ENCODE peak calls at places on chromosomes 13 and 19, in ten cellular contexts. G is A549; P is fibroblast of lung; J is lung; W is heart right ventricle; Z is naive thymus-derived CD4-positive, alpha-beta T cell; T is testis; V is cardiac muscle cell; F is tibial artery; A is endodermal cell. C is an unnamed sample.

GRCh38 chr13:92896842-92897241 is 329.8 kb upstream of the GPC6 start:
- DNase-seq in A (peak; percentile 46), J (no peak), Z (no peak), F (no peak), V (peak; percentile 67), W (no peak), P (peak; percentile 40), T (no peak), G (peak; percentile 5), C (no peak)

GRCh38 chr19:23946569-23946968 is 31.9 kb downstream of the ZNF726 start:
- DNase-seq in V (no peak), A (no peak), T (no peak), P (no peak), J (no peak), G (no peak), F (no peak), Z (no peak), W (no peak), C (no peak)

GRCh38 chr13:106597190-106597589 is 29.3 kb upstream of the ARGLU1 start:
- DNase-seq in V (peak; percentile 55), F (peak; percentile 51), G (no peak), P (no peak), W (peak; percentile 72), Z (no peak), J (no peak), A (no peak), T (peak; percentile 47), C (no peak)

GRCh38 chr13:41461527-41462124 is 4.3 kb downstream of the RGCC start:
- DNase-seq in G (no peak), W (no peak), J (no peak), A (no peak), T (no peak), V (no peak), P (no peak), Z (no peak), F (no peak), C (no peak)

GRCh38 chr13:77330009-77330471 is 3.1 kb upstream of the MYCBP2 start:
- DNase-seq in J (no peak), P (no peak), V (peak; percentile 15), G (no peak), T (no peak), Z (no peak), A (no peak), F (no peak), W (no peak), C (no peak)

GRCh38 chr13:47945738-47946137 is 55.3 kb downstream of the SUCLA2 start:
- DNase-seq in V (peak; percentile 85), G (peak; percentile 22), Z (no peak), A (no peak), T (no peak), W (no peak), F (no peak), P (peak; percentile 71), J (no peak), C (no peak)

GRCh38 chr13:23751195-23751594 is 138.0 kb downstream of the MIPEP start:
- DNase-seq in T (no peak), Z (no peak), A (no peak), J (no peak), V (no peak), G (peak; percentile 39), W (no peak), P (peak; percentile 33), F (no peak), C (peak; percentile 10)

GRCh38 chr19:2774953-2775555 is 8.0 kb downstream of the SGTA start:
- DNase-seq in F (no peak), A (no peak), W (no peak), Z (no peak), P (no peak), G (no peak), J (no peak), V (no peak), T (no peak), C (no peak)

GRCh38 chr13:35475960-35476943 is at the start of gene MAB21L1:
- DNase-seq in W (peak; percentile 31), Z (no peak), J (no peak), V (peak; percentile 37), T (no peak), G (no peak), F (peak; percentile 45), A (peak; percentile 68), P (peak; percentile 63), C (no peak)

GRCh38 chr19:12133069-12133468 is 7.1 kb downstream of the ZNF20 start:
- DNase-seq in V (no peak), J (no peak), P (peak; percentile 23), F (no peak), Z (no peak), G (no peak), W (no peak), T (no peak), A (no peak), C (no peak)

GRCh38 chr13:86960876-86961275 is 710.3 kb upstream of the SLITRK5 start:
- DNase-seq in W (no peak), V (no peak), A (no peak), Z (no peak), T (no peak), G (no peak), J (no peak), F (no peak), P (peak; percentile 53), C (no peak)

GRCh38 chr13:99191900-99192399 is 8.7 kb upstream of the UBAC2 start:
- DNase-seq in Z (no peak), G (no peak), P (peak; percentile 36), A (no peak), T (no peak), W (no peak), J (no peak), F (no peak), V (peak; percentile 8), C (no peak)

GRCh38 chr13:39468306-39468705 is 134.7 kb downstream of the LHFPL6 start:
- DNase-seq in Z (no peak), G (no peak), W (no peak), J (no peak), P (no peak), A (no peak), T (no peak), V (no peak), F (no peak), C (no peak)

GRCh38 chr13:66689628-66690027 is 540.5 kb downstream of the PCDH9 start:
- DNase-seq in F (no peak), J (no peak), P (peak; percentile 38), T (peak; percentile 24), Z (no peak), V (peak; percentile 60), W (no peak), G (peak; percentile 50), A (no peak), C (no peak)

DNA sequence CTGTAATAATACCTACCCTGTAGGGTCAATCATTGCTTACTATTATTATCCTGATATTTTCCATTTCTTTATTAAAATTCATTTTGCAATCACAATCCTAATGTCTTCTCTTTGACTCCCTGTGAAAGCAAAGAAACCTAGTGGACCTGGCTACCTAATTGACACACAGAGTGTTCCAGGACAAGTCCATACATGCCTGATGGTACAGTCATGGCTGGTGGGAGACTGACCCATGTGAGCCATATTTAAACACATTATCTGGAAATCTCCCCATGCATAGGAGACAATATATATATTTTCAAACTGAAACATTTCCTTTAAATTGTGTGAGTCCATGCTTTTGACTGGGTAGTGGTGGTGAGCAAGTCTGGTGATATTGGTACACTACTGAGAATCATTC is 230.6 kb upstream of the DACH1 start:
- DNase-seq in Z (no peak), W (no peak), J (no peak), P (no peak), A (no peak), V (no peak), G (no peak), T (no peak), F (no peak), C (no peak)
- H3K4me3 ChIP-seq in Z (no peak overlapping the region), W (no peak overlapping the region), J (no peak overlapping the region), P (no peak overlapping the region), A (no peak overlapping the region), V (no peak overlapping the region), G (no peak overlapping the region), T (no peak overlapping the region), F (no peak overlapping the region), C (no peak overlapping the region)

GRCh38 chr19:49559928-49560327 is 20.4 kb downstream of the NOSIP start:
- DNase-seq in T (no peak), J (no peak), Z (no peak), G (no peak), V (no peak), A (no peak), F (no peak), W (peak; percentile 34), P (no peak), C (no peak)
- H3K4me1 ChIP-seq in T (peaks cover 5% of the 10 kb centered on the region), J (peaks cover 7% of the 10 kb centered on the region), Z (peaks cover 63% of the 10 kb centered on the region), G (no peaks in the 10 kb centered on the region), V (peaks cover 9% of the 10 kb centered on the region), A (no peaks in the 10 kb centered on the region), F (no peaks in the 10 kb centered on the region), W (peaks cover 2% of the 10 kb centered on the region), P (peaks cover 4% of the 10 kb centered on the region), C (no peaks in the 10 kb centered on the region)

GRCh38 chr19:30450101-30450500 is 77.9 kb downstream of the ZNF536 start:
- DNase-seq in P (peak; percentile 33), Z (no peak), F (no peak), T (peak; percentile 60), V (peak; percentile 45), A (peak; percentile 78), G (no peak), W (peak; percentile 27), J (no peak), C (no peak)

GRCh38 chr19:30450945-30451344 is 78.8 kb downstream of the ZNF536 start:
- DNase-seq in J (no peak), P (no peak), V (no peak), Z (no peak), A (no peak), W (peak; percentile 25), G (no peak), F (no peak), T (no peak), C (no peak)

GRCh38 chr19:30448386-30449130 is 76.4 kb downstream of the ZNF536 start:
- DNase-seq in W (no peak), G (no peak), A (no peak), F (no peak), T (no peak), P (no peak), Z (no peak), V (no peak), J (no peak), C (no peak)

GRCh38 chr19:30449191-30449590 is 77.0 kb downstream of the ZNF536 start:
- DNase-seq in G (no peak), T (no peak), W (no peak), F (no peak), A (no peak), P (no peak), J (no peak), Z (no peak), V (no peak), C (no peak)

GRCh38 chr19:30449673-30450072 is 77.5 kb downstream of the ZNF536 start:
- DNase-seq in P (peak; percentile 1), G (no peak), T (no peak), Z (no peak), A (no peak), J (no peak), F (no peak), V (no peak), W (no peak), C (no peak)
- H3K4me3 ChIP-seq in P (no peak overlapping the region), G (no peak overlapping the region), T (no peak overlapping the region), Z (no peak overlapping the region), A (no peak overlapping the region), J (no peak overlapping the region), F (no peak overlapping the region), V (no peak overlapping the region), W (no peak overlapping the region), C (no peak overlapping the region)

GRCh38 chr19:4543856-4544647 is 4.2 kb upstream of the LRG1 start:
- DNase-seq in T (no peak), F (no peak), W (no peak), J (no peak), Z (no peak), G (no peak), P (no peak), A (no peak), V (no peak), C (no peak)
- H3K4me1 ChIP-seq in T (no peaks in the 10 kb centered on the region), F (no peaks in the 10 kb centered on the region), W (no peaks in the 10 kb centered on the region), J (peaks cover 9% of the 10 kb centered on the region), Z (no peaks in the 10 kb centered on the region), G (peaks cover 4% of the 10 kb centered on the region), P (no peaks in the 10 kb centered on the region), A (peaks cover 3% of the 10 kb centered on the region), V (no peaks in the 10 kb centered on the region), C (no peaks in the 10 kb centered on the region)